ENCODE peak calls at places on chromosomes 4 and X, in ten cellular contexts. T is stomach, P is PC-3, N is OCI-LY7, I is WERI-Rb-1, V is DND-41, E is brain microvascular endothelial cell, S is dorsolateral prefrontal cortex, K is testis, W is SK-N-SH. M is an unnamed sample.

GRCh38 chrX:16883487-16883804 is 13.3 kb upstream of the RBBP7 start:
- DNase-seq in T (no peak), P (no peak), N (no peak), I (no peak), V (no peak), E (no peak), S (no peak), K (no peak), W (no peak), M (no peak)

GRCh38 chr4:42653606-42654560 is 3.0 kb downstream of the ATP8A1 start:
- DNase-seq in T (peak; percentile 31), P (peak; percentile 73), N (no peak), I (no peak), V (no peak), E (no peak), S (no peak), K (no peak), W (no peak), M (no peak)

GRCh38 chr4:153365003-153365402 is 20.5 kb downstream of the MND1 start:
- DNase-seq in T (no peak), P (no peak), N (no peak), I (no peak), V (no peak), E (no peak), S (no peak), K (no peak), W (no peak), M (no peak)

GRCh38 chrX:110161361-110161686 is 156.6 kb downstream of the AMMECR1 start:
- DNase-seq in T (no peak), P (no peak), N (no peak), I (no peak), V (no peak), E (no peak), S (no peak), K (no peak), W (no peak), M (no peak)

GRCh38 chr4:137370206-137370633 is 162.1 kb downstream of the PCDH18 start:
- DNase-seq in T (no peak), P (peak; percentile 60), N (no peak), I (no peak), V (no peak), E (no peak), S (no peak), K (no peak), W (no peak), M (no peak)

GRCh38 chr4:142549726-142550463 is 296.2 kb downstream of the INPP4B start:
- DNase-seq in T (no peak), P (peak; percentile 96), N (no peak), I (no peak), V (no peak), E (peak; percentile 73), S (no peak), K (no peak), W (no peak), M (peak; percentile 42)

GRCh38 chrX:9942086-9942485 is 25.1 kb upstream of the CLDN34 start:
- DNase-seq in T (no peak), P (no peak), N (no peak), I (no peak), V (peak; percentile 87), E (no peak), S (no peak), K (no peak), W (no peak), M (no peak)

GRCh38 chrX:30653415-30654131 is at the start of gene GK:
- DNase-seq in T (no peak), P (peak; percentile 23), N (peak; percentile 19), I (peak; percentile 15), V (peak; percentile 14), E (no peak), S (peak; percentile 53), K (no peak), W (peak; percentile 48), M (no peak)

GRCh38 chrX:50769389-50770063 is 44.5 kb downstream of the SHROOM4 start:
- DNase-seq in T (no peak), P (no peak), N (no peak), I (no peak), V (no peak), E (no peak), S (peak; percentile 43), K (no peak), W (no peak), M (no peak)

GRCh38 chr4:8745036-8745827 is 126.4 kb downstream of the HMX1 start:
- DNase-seq in T (no peak), P (no peak), N (no peak), I (peak; percentile 81), V (no peak), E (no peak), S (no peak), K (no peak), W (peak; percentile 49), M (no peak)

GRCh38 chrX:13101439-13102139 is 57.2 kb upstream of the FAM9C start:
- DNase-seq in T (peak; percentile 71), P (peak; percentile 91), N (no peak), I (no peak), V (no peak), E (peak; percentile 88), S (no peak), K (peak; percentile 62), W (no peak), M (peak; percentile 73)

GRCh38 chr4:3257691-3258482 is 8.9 kb downstream of the MSANTD1 start:
- DNase-seq in T (peak; percentile 21), P (peak; percentile 72), N (no peak), I (peak; percentile 5), V (no peak), E (no peak), S (peak; percentile 29), K (no peak), W (no peak), M (peak; percentile 69)

GRCh38 chr4:166422475-166422874 is 549.4 kb downstream of the TLL1 start:
- DNase-seq in T (no peak), P (peak; percentile 75), N (no peak), I (no peak), V (no peak), E (peak; percentile 63), S (no peak), K (no peak), W (no peak), M (no peak)

GRCh38 chr4:38723726-38724506 is 58.9 kb downstream of the TLR10 start:
- DNase-seq in T (peak; percentile 44), P (no peak), N (no peak), I (no peak), V (no peak), E (no peak), S (no peak), K (no peak), W (no peak), M (no peak)

GRCh38 chrX:13369541-13370140 is 49.8 kb upstream of the ATXN3L start:
- DNase-seq in T (no peak), P (no peak), N (no peak), I (no peak), V (no peak), E (no peak), S (no peak), K (no peak), W (no peak), M (no peak)

GRCh38 chrX:38871129-38872029 is 70.1 kb downstream of the MID1IP1 start:
- DNase-seq in T (no peak), P (no peak), N (no peak), I (no peak), V (no peak), E (no peak), S (no peak), K (no peak), W (no peak), M (no peak)
- H3K27ac ChIP-seq in T (no peak overlapping the region), P (peak overlapping the region; percentile 94), N (no peak overlapping the region), I (no peak overlapping the region), V (no peak overlapping the region), E (no peak overlapping the region), S (no peak overlapping the region), K (no peak overlapping the region), W (no peak overlapping the region), M (no peak overlapping the region)

DNA sequence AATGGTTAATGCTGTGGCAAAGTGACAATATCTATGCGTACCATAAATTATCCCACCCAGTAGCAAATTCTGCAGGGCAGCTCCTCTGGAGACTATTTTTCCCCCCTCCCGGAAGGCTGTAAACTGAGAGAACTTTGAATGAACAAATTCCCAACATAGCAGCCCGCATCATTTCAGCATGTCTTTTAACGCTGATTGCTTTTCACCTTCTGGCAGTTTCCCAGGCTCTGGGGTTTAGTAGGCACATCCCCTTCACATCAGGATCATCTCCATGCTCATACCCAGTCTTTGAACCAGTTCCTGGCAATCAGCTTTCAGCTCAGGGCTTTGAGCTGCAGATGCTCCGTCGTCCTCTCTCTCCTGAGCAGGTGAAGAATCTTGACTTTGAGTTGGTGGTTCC is 26.6 kb upstream of the WDR1 start:
- DNase-seq in T (no peak), P (no peak), N (no peak), I (no peak), V (no peak), E (no peak), S (no peak), K (no peak), W (no peak), M (no peak)
- TF ChIP-seq CTCF in T (no peak), P (no peak), N (no peak), I (no peak), V (no peak), E (no peak), S (no peak), K (no peak), W (no peak), M (no peak)

GRCh38 chrX:137431693-137432488 is 134.0 kb upstream of the ZIC3 start:
- DNase-seq in T (no peak), P (no peak), N (no peak), I (no peak), V (no peak), E (no peak), S (no peak), K (no peak), W (no peak), M (no peak)

GRCh38 chrX:137428251-137428661 is 137.7 kb upstream of the ZIC3 start:
- DNase-seq in T (no peak), P (no peak), N (no peak), I (no peak), V (no peak), E (no peak), S (no peak), K (no peak), W (no peak), M (no peak)

GRCh38 chrX:137430984-137431475 is 134.9 kb upstream of the ZIC3 start:
- DNase-seq in T (no peak), P (no peak), N (no peak), I (no peak), V (no peak), E (no peak), S (no peak), K (no peak), W (no peak), M (no peak)

GRCh38 chrX:137428777-137429564 is 137.0 kb upstream of the ZIC3 start:
- DNase-seq in T (no peak), P (no peak), N (no peak), I (no peak), V (no peak), E (no peak), S (no peak), K (no peak), W (no peak), M (no peak)

GRCh38 chrX:137430301-137430700 is 135.6 kb upstream of the ZIC3 start:
- DNase-seq in T (no peak), P (no peak), N (no peak), I (no peak), V (no peak), E (no peak), S (no peak), K (no peak), W (no peak), M (no peak)
- H3K27ac ChIP-seq in T (no peak overlapping the region), P (no peak overlapping the region), N (no peak overlapping the region), I (no peak overlapping the region), V (no peak overlapping the region), E (no peak overlapping the region), S (no peak overlapping the region), K (no peak overlapping the region), W (no peak overlapping the region), M (no peak overlapping the region)

GRCh38 chr4:101856149-101856548 is 65.6 kb downstream of the BANK1 start:
- DNase-seq in T (no peak), P (no peak), N (no peak), I (no peak), V (no peak), E (no peak), S (no peak), K (no peak), W (no peak), M (no peak)
- TF ChIP-seq CTCF in T (no peak), P (no peak), N (no peak), I (no peak), V (no peak), E (no peak), S (no peak), K (no peak), W (no peak), M (no peak)